ENCODE peak calls at places on chromosome 5, in nine cellular contexts. One of them, this sample, is unnamed.

GRCh38 chr5:157594237-157594636 is 18.7 kb upstream of the ADAM19 start:
- DNase-seq in left colon: no peak
- DNase-seq in NCI-H187: no peak
- DNase-seq in anterior cingulate cortex: no peak
- DNase-seq in NCI-H524: no peak
- DNase-seq in CD8-positive, alpha-beta memory T cell: no peak
- DNase-seq in posterior vena cava: no peak
- DNase-seq in hepatocyte: no peak
- DNase-seq in LHCN-M2: peak
- DNase-seq in this sample: no peak

GRCh38 chr5:92641031-92641962 is 939.7 kb downstream of the NR2F1-AS1 start:
- DNase-seq in left colon: no peak
- DNase-seq in NCI-H187: peak
- DNase-seq in anterior cingulate cortex: no peak
- DNase-seq in NCI-H524: peak
- DNase-seq in CD8-positive, alpha-beta memory T cell: no peak
- DNase-seq in posterior vena cava: no peak
- DNase-seq in hepatocyte: peak
- DNase-seq in LHCN-M2: peak
- DNase-seq in this sample: peak

GRCh38 chr5:111961867-111962266 is 204.9 kb upstream of the NREP start:
- DNase-seq in left colon: no peak
- DNase-seq in NCI-H187: no peak
- DNase-seq in anterior cingulate cortex: no peak
- DNase-seq in NCI-H524: no peak
- DNase-seq in CD8-positive, alpha-beta memory T cell: no peak
- DNase-seq in posterior vena cava: no peak
- DNase-seq in hepatocyte: no peak
- DNase-seq in LHCN-M2: no peak
- DNase-seq in this sample: no peak

GRCh38 chr5:141516648-141517025 is 27.8 kb downstream of the PCDHGC5 start:
- DNase-seq in left colon: no peak
- DNase-seq in NCI-H187: no peak
- DNase-seq in anterior cingulate cortex: no peak
- DNase-seq in NCI-H524: no peak
- DNase-seq in CD8-positive, alpha-beta memory T cell: no peak
- DNase-seq in posterior vena cava: peak
- DNase-seq in hepatocyte: no peak
- DNase-seq in LHCN-M2: peak
- DNase-seq in this sample: no peak

GRCh38 chr5:122756263-122756911 is 18.5 kb upstream of the SNX2 start:
- DNase-seq in left colon: no peak
- DNase-seq in NCI-H187: no peak
- DNase-seq in anterior cingulate cortex: no peak
- DNase-seq in NCI-H524: no peak
- DNase-seq in CD8-positive, alpha-beta memory T cell: no peak
- DNase-seq in posterior vena cava: no peak
- DNase-seq in hepatocyte: no peak
- DNase-seq in LHCN-M2: peak
- DNase-seq in this sample: no peak

GRCh38 chr5:165495829-165496380 is 1990.5 kb downstream of the MAT2B start:
- DNase-seq in left colon: no peak
- DNase-seq in NCI-H187: no peak
- DNase-seq in anterior cingulate cortex: no peak
- DNase-seq in NCI-H524: no peak
- DNase-seq in CD8-positive, alpha-beta memory T cell: no peak
- DNase-seq in posterior vena cava: no peak
- DNase-seq in hepatocyte: no peak
- DNase-seq in LHCN-M2: no peak
- DNase-seq in this sample: no peak

GRCh38 chr5:71482132-71482531 is 26.7 kb downstream of the BDP1 start:
- DNase-seq in left colon: no peak
- DNase-seq in NCI-H187: no peak
- DNase-seq in anterior cingulate cortex: no peak
- DNase-seq in NCI-H524: no peak
- DNase-seq in CD8-positive, alpha-beta memory T cell: no peak
- DNase-seq in posterior vena cava: no peak
- DNase-seq in hepatocyte: no peak
- DNase-seq in LHCN-M2: peak
- DNase-seq in this sample: no peak

GRCh38 chr5:41793156-41793770 is 77.0 kb downstream of the OXCT1 start:
- DNase-seq in left colon: no peak
- DNase-seq in NCI-H187: no peak
- DNase-seq in anterior cingulate cortex: no peak
- DNase-seq in NCI-H524: no peak
- DNase-seq in CD8-positive, alpha-beta memory T cell: no peak
- DNase-seq in posterior vena cava: no peak
- DNase-seq in hepatocyte: peak
- DNase-seq in LHCN-M2: no peak
- DNase-seq in this sample: no peak

GRCh38 chr5:124644138-124644537 is 102.3 kb downstream of the ZNF608 start:
- DNase-seq in left colon: no peak
- DNase-seq in NCI-H187: no peak
- DNase-seq in anterior cingulate cortex: no peak
- DNase-seq in NCI-H524: no peak
- DNase-seq in CD8-positive, alpha-beta memory T cell: no peak
- DNase-seq in posterior vena cava: no peak
- DNase-seq in hepatocyte: no peak
- DNase-seq in LHCN-M2: peak
- DNase-seq in this sample: no peak

GRCh38 chr5:127838661-127839060 is 135.5 kb downstream of the CCDC192 start:
- DNase-seq in left colon: peak
- DNase-seq in NCI-H187: no peak
- DNase-seq in anterior cingulate cortex: no peak
- DNase-seq in NCI-H524: no peak
- DNase-seq in CD8-positive, alpha-beta memory T cell: no peak
- DNase-seq in posterior vena cava: no peak
- DNase-seq in hepatocyte: peak
- DNase-seq in LHCN-M2: peak
- DNase-seq in this sample: no peak